ENCODE peak calls at places on chromosomes 7 and 10, in seven cellular contexts. K, J, C, F, G, L and B are unnamed samples. For H3K36me3, the result is how much of the 10 kb centered on the place peaks cover.

GRCh38 chr10:132057191-132057681 is 8.5 kb upstream of the JAKMIP3 start:
- DNase-seq in C (no peak), L (no peak), F (no peak), J (no peak), K (no peak), G (no peak), B (no peak)

GRCh38 chr10:48205918-48206317 is 68.6 kb downstream of the FRMPD2 start:
- DNase-seq in C (peak), G (no peak), L (peak), K (no peak), J (no peak), F (no peak), B (no peak)

GRCh38 chr10:86401588-86402282 is 35.1 kb upstream of the GRID1 start:
- DNase-seq in L (peak), C (no peak), F (no peak), J (no peak), K (no peak), G (no peak), B (peak)

GRCh38 chr7:28075674-28076358 is 104.8 kb downstream of the JAZF1 start:
- DNase-seq in G (no peak), L (no peak), F (no peak), C (peak), J (no peak), K (no peak), B (no peak)

GRCh38 chr7:141590071-141590470 is 38.9 kb downstream of the AGK start:
- DNase-seq in C (no peak), J (no peak), K (no peak), L (no peak), F (no peak), G (no peak), B (no peak)

GRCh38 chr7:116500071-116500853 is 724 bp downstream of the CAV2 start:
- DNase-seq in C (peak), L (peak), G (peak), F (no peak), J (peak), K (peak), B (peak)

GRCh38 chr7:28867181-28867580 is 90.9 kb downstream of the TRIL start:
- DNase-seq in C (no peak), G (no peak), F (no peak), K (no peak), L (no peak), J (no peak), B (no peak)

GRCh38 chr10:71294091-71294561 is 24.9 kb upstream of the SLC29A3 start:
- DNase-seq in K (no peak), F (no peak), L (no peak), G (no peak), C (no peak), J (no peak), B (peak)

GRCh38 chr7:31271641-31272405 is 68.7 kb downstream of the NEUROD6 start:
- DNase-seq in K (no peak), F (no peak), G (no peak), C (no peak), L (no peak), J (no peak), B (no peak)

GRCh38 chr10:131533846-131534526 is 222.5 kb upstream of the TCERG1L start:
- DNase-seq in L (no peak), J (no peak), C (no peak), G (no peak), K (no peak), F (no peak), B (no peak)

GRCh38 chr10:98119891-98120290 is 14.6 kb upstream of the R3HCC1L start:
- DNase-seq in C (no peak), F (no peak), J (no peak), G (no peak), L (no peak), K (no peak), B (no peak)

GRCh38 chr10:114526497-114527238 is 122.4 kb upstream of the AFAP1L2 start:
- DNase-seq in C (peak), J (peak), G (peak), L (no peak), F (peak), K (peak), B (peak)

GRCh38 chr7:155066417-155066950 is 3.6 kb upstream of the HTR5A start:
- DNase-seq in L (no peak), J (no peak), C (peak), G (no peak), K (no peak), F (no peak), B (no peak)

GRCh38 chr7:142581341-142581740 is 167.9 kb upstream of the PRSS1 start:
- DNase-seq in C (no peak), K (no peak), J (no peak), F (no peak), G (no peak), L (no peak), B (peak)

GRCh38 chr7:80984619-80985018 is 65.8 kb upstream of the SEMA3C start:
- DNase-seq in J (no peak), G (no peak), K (no peak), C (no peak), L (no peak), F (no peak), B (no peak)

GRCh38 chr10:89887830-89888229 is 186.4 kb downstream of the KIF20B start:
- DNase-seq in C (no peak), G (no peak), J (no peak), L (no peak), F (no peak), K (no peak), B (no peak)

GRCh38 chr7:300546-301290 is 10.7 kb downstream of the FOXL3 start:
- DNase-seq in F (no peak), G (no peak), L (no peak), C (no peak), K (no peak), J (no peak), B (no peak)

GRCh38 chr7:143367972-143368371 is 5.5 kb upstream of the FAM131B start:
- DNase-seq in K (no peak), C (no peak), J (no peak), F (no peak), L (no peak), G (no peak), B (no peak)

GRCh38 chr7:49643321-49643720 is 130.1 kb upstream of the VWC2 start:
- DNase-seq in J (peak), F (no peak), L (no peak), G (no peak), K (peak), C (no peak), B (no peak)

GRCh38 chr10:9038146-9038714 is 983.7 kb downstream of the GATA3 start:
- DNase-seq in G (no peak), J (no peak), L (no peak), C (peak), K (no peak), F (no peak), B (no peak)

GRCh38 chr10:130206216-130206737 is 70.1 kb downstream of the GLRX3 start:
- DNase-seq in J (no peak), F (no peak), L (no peak), K (no peak), G (no peak), C (no peak), B (no peak)

GRCh38 chr7:29123611-29124190 is 22.6 kb downstream of the CPVL start:
- DNase-seq in C (no peak), L (no peak), J (no peak), K (no peak), F (no peak), G (no peak), B (no peak)

GRCh38 chr7:108570146-108570755 is 577 bp downstream of the DNAJB9 start:
- DNase-seq in C (peak), F (peak), J (peak), G (peak), L (peak), K (peak), B (peak)

GRCh38 chr7:155449880-155450557 is 7.9 kb upstream of the EN2 start:
- DNase-seq in C (no peak), G (no peak), F (no peak), J (no peak), K (no peak), L (no peak), B (peak)

GRCh38 chr7:51062222-51062987 is 254.2 kb downstream of the COBL start:
- DNase-seq in C (no peak), J (no peak), F (no peak), G (no peak), L (no peak), K (no peak), B (peak)

DNA sequence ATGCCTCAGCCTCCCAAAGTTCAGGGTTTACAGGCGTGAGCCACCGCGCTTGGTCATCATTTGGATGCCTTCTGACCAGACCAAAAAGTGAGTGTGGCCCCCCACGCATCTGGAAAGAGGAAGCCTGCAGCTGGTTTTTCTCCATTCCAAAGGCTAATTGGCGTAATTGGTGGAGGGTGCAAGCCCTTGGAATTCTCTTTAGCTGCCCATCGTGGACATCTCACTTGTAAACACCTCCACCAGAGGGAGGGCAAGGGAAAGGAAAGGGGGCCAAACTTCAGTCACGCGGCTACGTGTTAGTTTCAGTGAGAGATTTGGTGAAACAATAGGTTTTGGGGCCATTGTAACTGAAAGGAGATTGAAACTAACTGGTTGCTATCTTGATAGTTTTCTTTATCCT is 4.1 kb upstream of the ARHGAP21 start:
- DNase-seq in C (no peak), F (no peak), G (no peak), L (no peak), J (no peak), K (no peak), B (no peak)
- TF ChIP-seq CTCF in C (peak), F (no peak), G (no peak), L (peak), J (no peak), K (no peak), B (no peak)

DNA sequence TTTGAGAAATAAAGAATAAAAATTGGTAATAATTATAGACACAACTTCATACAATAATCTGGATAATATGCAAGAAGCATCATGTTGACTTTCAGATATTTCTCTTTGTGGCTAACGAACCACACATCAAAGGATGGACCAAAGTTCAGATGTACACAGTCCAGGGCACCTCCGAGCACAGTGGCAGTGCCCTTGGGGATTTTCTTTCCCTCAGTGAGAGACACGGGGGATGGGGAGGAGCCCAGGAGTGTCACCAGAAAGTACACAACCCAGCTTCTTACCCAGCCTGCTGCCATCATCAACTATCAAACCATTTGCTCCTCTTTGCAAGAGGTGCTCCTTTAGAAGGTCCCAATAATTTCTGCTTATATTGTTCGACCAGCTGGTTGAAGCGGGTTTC is 33.2 kb downstream of the RBM28 start:
- DNase-seq in J (no peak), K (no peak), G (no peak), C (no peak), F (no peak), L (no peak), B (no peak)
- H3K36me3 ChIP-seq in J (under half), K (half or more), G (under half), C (half or more), F (half or more), L (under half), B (half or more)

GRCh38 chr7:5574770-5575269 is 151.2 kb upstream of the TNRC18 start:
- DNase-seq in G (no peak), F (no peak), J (peak), K (peak), C (no peak), L (no peak), B (no peak)
- H3K27ac ChIP-seq in G (peak), F (no peak), J (peak), K (peak), C (no peak), L (peak), B (peak)

DNA sequence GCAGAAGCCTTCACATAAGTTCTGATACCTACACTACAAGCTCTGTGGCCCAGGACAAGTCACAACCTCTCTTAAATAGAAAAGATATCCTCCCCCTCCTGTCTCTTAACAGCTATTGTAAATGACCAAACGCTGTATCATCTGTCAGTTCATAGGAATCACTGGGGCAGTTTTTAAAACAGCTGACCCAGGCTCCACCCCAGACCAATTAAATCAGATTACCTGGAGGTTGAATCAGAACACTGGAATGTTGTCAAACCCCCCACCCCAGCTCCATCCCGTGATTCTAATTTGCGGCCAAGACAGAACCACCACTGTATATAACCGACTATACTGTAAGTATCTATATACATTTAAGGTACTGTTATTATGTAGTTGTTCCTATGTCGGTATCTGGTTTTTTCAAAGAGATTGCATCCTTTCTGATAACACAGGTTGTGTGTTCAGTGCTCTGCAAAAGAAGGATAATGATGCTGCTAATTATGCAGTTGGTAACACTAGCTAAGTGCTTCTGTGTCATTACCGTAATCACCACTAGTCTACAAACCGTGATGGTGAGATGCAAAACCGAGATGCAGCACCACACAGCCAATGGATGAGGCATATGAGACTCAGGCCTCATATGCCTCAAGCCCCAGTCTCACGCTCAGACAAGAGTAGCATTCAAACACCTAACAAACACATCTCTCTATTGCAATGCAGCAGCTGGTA is 47.4 kb downstream of the TNS3 start:
- DNase-seq in K (no peak), F (no peak), C (peak), J (no peak), G (no peak), L (no peak), B (no peak)
- TF ChIP-seq CTCF in K (no peak), F (no peak), C (peak), J (no peak), G (no peak), L (no peak), B (no peak)

GRCh38 chr10:119849031-119849789 is 23.4 kb downstream of the MCMBP start:
- DNase-seq in L (no peak), K (no peak), G (no peak), C (peak), J (no peak), F (no peak), B (no peak)
- H3K36me3 ChIP-seq in L (under half), K (half or more), G (under half), C (half or more), J (under half), F (under half), B (half or more)

GRCh38 chr10:1037098-1037497 is 11.4 kb upstream of the IDI2 start:
- DNase-seq in C (no peak), L (no peak), J (no peak), K (no peak), F (no peak), G (no peak), B (no peak)
- H3K27ac ChIP-seq in C (no peak), L (no peak), J (no peak), K (no peak), F (no peak), G (no peak), B (no peak)

GRCh38 chr7:24979470-24979862 is 512 bp downstream of the OSBPL3 start:
- DNase-seq in C (no peak), K (peak), F (no peak), J (peak), L (peak), G (peak), B (peak)
- TF ChIP-seq CTCF in C (peak), K (peak), F (peak), J (no peak), L (peak), G (peak), B (peak)

DNA sequence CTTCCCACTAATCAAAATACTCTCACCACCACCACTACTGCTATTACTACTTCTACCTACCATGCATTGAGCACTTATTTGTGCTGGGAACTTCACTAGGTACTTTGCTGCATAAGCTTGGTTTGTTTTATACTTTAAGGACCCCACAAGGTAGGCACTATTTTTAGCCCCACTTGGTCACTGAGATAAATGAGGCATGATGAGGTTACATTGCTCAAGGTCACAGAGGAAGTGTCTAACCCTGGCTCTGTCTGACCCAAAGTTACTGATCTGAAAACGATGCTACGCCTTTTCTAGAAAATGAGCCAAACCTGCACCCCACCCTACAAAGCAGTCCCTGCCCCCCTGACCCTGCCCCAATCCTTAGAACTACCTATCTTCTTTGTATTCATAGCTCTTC is 35.6 kb downstream of the NRP1 start:
- DNase-seq in F (no peak), C (no peak), G (no peak), K (no peak), L (no peak), J (no peak), B (no peak)
- H3K36me3 ChIP-seq in F (under half), C (under half), G (under half), K (under half), L (under half), J (under half), B (under half)

GRCh38 chr10:69316313-69317059 is 38.2 kb downstream of the HK1 start:
- DNase-seq in F (no peak), G (peak), C (no peak), J (no peak), K (no peak), L (peak), B (no peak)

GRCh38 chr10:69318087-69318996 is 40.0 kb downstream of the HK1 start:
- DNase-seq in J (peak), K (peak), L (peak), F (peak), G (peak), C (peak), B (peak)

GRCh38 chr10:69318997-69319727 is 40.9 kb downstream of the HK1 start:
- DNase-seq in F (peak), L (peak), C (peak), J (peak), K (peak), G (peak), B (peak)

GRCh38 chr10:69315610-69316312 is 37.5 kb downstream of the HK1 start:
- DNase-seq in K (no peak), C (no peak), L (no peak), J (no peak), G (no peak), F (no peak), B (no peak)

DNA sequence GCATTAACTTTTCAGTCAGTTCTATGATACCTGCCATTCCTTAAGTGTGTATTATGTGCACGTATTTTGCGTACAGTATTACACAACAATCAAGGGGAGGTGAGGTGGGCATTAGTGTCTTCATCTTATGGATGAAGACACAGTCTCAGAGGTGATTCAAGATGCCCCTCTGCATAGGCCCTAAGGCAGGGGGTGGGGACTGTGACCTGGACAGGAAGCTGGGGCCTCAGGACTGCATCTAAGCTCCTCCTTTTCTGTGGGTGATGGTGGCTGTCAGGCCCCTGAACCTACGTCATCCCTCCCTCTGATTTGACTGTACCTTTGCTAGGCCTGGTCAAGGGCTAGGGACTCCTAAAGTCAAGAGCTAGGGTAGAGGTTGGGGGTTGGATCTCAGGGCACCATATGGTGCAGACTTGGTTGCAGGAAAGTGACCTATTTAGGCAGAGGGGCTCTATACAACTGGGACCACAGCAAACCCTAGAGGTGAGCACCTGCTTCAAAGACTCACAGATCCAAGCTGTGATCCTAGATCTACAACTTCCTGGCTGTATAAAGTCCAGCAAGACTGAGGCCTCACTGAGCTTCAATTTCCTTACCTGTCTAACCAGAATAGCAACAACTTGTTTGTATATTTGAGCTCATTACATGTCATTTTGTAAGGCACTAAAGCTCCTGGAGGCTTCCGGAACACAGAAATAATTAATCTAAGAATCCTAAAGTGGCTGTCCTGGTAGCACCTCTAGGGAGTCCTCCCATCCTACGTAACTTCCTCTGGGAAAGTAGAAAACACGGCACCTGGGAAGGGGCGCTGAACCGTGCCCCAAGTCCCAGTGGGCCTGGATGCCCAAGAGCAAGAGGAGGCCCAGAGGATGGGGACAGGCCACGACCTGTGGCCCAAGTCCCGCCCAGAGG is 39.1 kb downstream of the HK1 start:
- DNase-seq in F (no peak), L (no peak), J (no peak), G (no peak), K (no peak), C (no peak), B (no peak)
- H3K27ac ChIP-seq in F (peak), L (peak), J (peak), G (peak), K (peak), C (no peak), B (peak)